ENCODE peak calls at places on chromosomes 1 and 21, in five cellular contexts. C is tibial artery, G is SK-N-SH, Z is pancreas, P is breast epithelium. T is an unnamed sample.

GRCh38 chr1:65256860-65257719 is 52.3 kb upstream of the DNAJC6 start:
- DNase-seq in Z (no peak), C (no peak), G (no peak), P (no peak), T (no peak)

GRCh38 chr1:166167395-166167922 is 658 bp upstream of the FAM78B start:
- DNase-seq in C (no peak), P (no peak), Z (peak; percentile 11), G (no peak), T (no peak)

GRCh38 chr1:17189632-17190525 is 15.0 kb upstream of the PADI1 start:
- DNase-seq in P (peak; percentile 72), G (no peak), C (no peak), Z (no peak), T (no peak)

GRCh38 chr1:81237531-81238528 is 562.9 kb upstream of the ADGRL2 start:
- DNase-seq in C (no peak), Z (no peak), G (no peak), P (no peak), T (no peak)

GRCh38 chr1:193408782-193409293 is 222.4 kb upstream of the B3GALT2 start:
- DNase-seq in Z (peak; percentile 86), G (no peak), C (peak; percentile 40), P (no peak), T (no peak)

GRCh38 chr21:46121286-46122221 is 23.6 kb downstream of the COL6A2 start:
- DNase-seq in P (no peak), C (peak; percentile 12), G (peak; percentile 23), Z (no peak), T (no peak)

GRCh38 chr1:3803905-3804626 is 7.8 kb upstream of the LRRC47 start:
- DNase-seq in P (no peak), G (no peak), Z (no peak), C (no peak), T (no peak)

GRCh38 chr1:53634571-53634979 is 104.4 kb downstream of the GLIS1 start:
- DNase-seq in P (no peak), C (no peak), G (no peak), Z (no peak), T (no peak)

GRCh38 chr1:246153796-246154212 is 353.3 kb downstream of the SMYD3 start:
- DNase-seq in G (no peak), P (no peak), C (no peak), Z (no peak), T (no peak)

GRCh38 chr1:45828841-45829240 is 25.4 kb downstream of the MAST2 start:
- DNase-seq in P (no peak), C (no peak), G (no peak), Z (no peak), T (no peak)

GRCh38 chr1:235009074-235009473 is 119.6 kb downstream of the TOMM20 start:
- DNase-seq in G (no peak), Z (no peak), C (no peak), P (no peak), T (peak; percentile 60)

GRCh38 chr1:110876748-110877341 is 3.9 kb downstream of the CD53 start:
- DNase-seq in C (no peak), G (no peak), P (no peak), Z (no peak), T (no peak)
- H3K4me3 ChIP-seq in C (no peak overlapping the region), G (no peak overlapping the region), P (no peak overlapping the region), Z (no peak overlapping the region), T (peak overlapping the region; percentile 91)

GRCh38 chr21:43684424-43684823 is 25.1 kb downstream of the RRP1B start:
- DNase-seq in P (no peak), G (no peak), Z (no peak), C (no peak), T (no peak)
- H3K36me3 ChIP-seq in P (peaks cover 9% of the 10 kb centered on the region), G (peaks cover 42% of the 10 kb centered on the region), Z (peaks cover 25% of the 10 kb centered on the region), C (peaks cover 64% of the 10 kb centered on the region), T (peaks cover 37% of the 10 kb centered on the region)

DNA sequence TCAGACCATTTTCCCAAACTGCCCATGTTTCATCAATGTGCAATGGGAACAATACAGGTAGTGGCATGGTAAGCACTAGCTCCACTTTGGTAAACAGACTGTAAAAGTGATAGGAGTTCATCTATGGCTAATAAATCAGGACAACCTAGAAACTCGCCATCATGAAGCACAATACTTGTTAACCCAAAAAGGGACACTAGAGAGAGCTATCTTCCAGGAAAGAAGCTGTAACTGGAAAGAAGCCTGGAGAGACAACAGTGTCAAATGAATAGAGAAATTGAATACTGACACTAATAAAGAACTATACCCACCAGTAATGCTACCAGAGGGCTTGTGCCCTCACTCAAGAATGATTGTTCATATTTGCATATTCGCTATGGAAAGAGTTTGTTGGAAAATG is 164.7 kb upstream of the RGS18 start:
- DNase-seq in P (no peak), C (no peak), G (no peak), Z (no peak), T (no peak)
- TF ChIP-seq CTCF in P (no peak), C (no peak), G (peak; percentile 53), Z (no peak), T (no peak)

GRCh38 chr21:43347864-43348766 is 78.8 kb downstream of the SIK1 start:
- DNase-seq in C (no peak), G (no peak), Z (no peak), P (no peak), T (no peak)
- H3K4me3 ChIP-seq in C (no peak overlapping the region), G (no peak overlapping the region), Z (no peak overlapping the region), P (no peak overlapping the region), T (no peak overlapping the region)